ENCODE peak calls at places on chromosome 10, in six cellular contexts. Q is NCI-H446 treated with DMSO at 0.1 percent for 48 hours; G is amygdala; X is hippocampal formation; H is stimulated activated CD8-positive, alpha-beta memory T cell treated with anti-CD3 and anti-CD28 coated beads, Interleukin-4, amount 100 ng/mL, for 48 hours; V is OCI-M1. Y is an unnamed sample.

GRCh38 chr10:14688606-14689005 is 86.1 kb downstream of the FAM107B start:
- DNase-seq in Q (no peak), G (no peak), H (no peak), X (no peak), V (no peak), Y (no peak)

GRCh38 chr10:132456881-132457280 is 59.9 kb downstream of the PWWP2B start:
- DNase-seq in V (no peak), G (no peak), X (no peak), H (no peak), Q (no peak), Y (no peak)

GRCh38 chr10:64682043-64682442 is 1160.8 kb downstream of the REEP3 start:
- DNase-seq in G (no peak), H (no peak), X (no peak), Q (no peak), V (no peak), Y (no peak)

GRCh38 chr10:125550362-125550761 is 132.6 kb downstream of the TEX36 start:
- DNase-seq in G (no peak), X (no peak), Q (no peak), V (no peak), H (no peak), Y (no peak)

GRCh38 chr10:63637833-63638443 is 116.7 kb downstream of the REEP3 start:
- DNase-seq in G (no peak), X (no peak), V (no peak), H (no peak), Q (no peak), Y (no peak)

GRCh38 chr10:36256166-36256565 is 614.1 kb upstream of the FZD8 start:
- DNase-seq in G (no peak), Q (peak), V (no peak), H (no peak), X (no peak), Y (no peak)

GRCh38 chr10:63692205-63692896 is 171.2 kb downstream of the REEP3 start:
- DNase-seq in X (no peak), Q (no peak), H (no peak), G (no peak), V (no peak), Y (no peak)

GRCh38 chr10:71033396-71033980 is 145.1 kb upstream of the PCBD1 start:
- DNase-seq in X (no peak), Q (no peak), G (no peak), V (no peak), H (no peak), Y (no peak)

GRCh38 chr10:120508393-120508792 is 51.4 kb downstream of the PLPP4 start:
- DNase-seq in Q (no peak), G (no peak), H (peak), V (no peak), X (no peak), Y (no peak)

GRCh38 chr10:7260412-7260900 is 150.4 kb downstream of the SFMBT2 start:
- DNase-seq in G (peak), H (no peak), X (peak), Q (no peak), V (peak), Y (no peak)

GRCh38 chr10:66322261-66322660 is 603.6 kb upstream of the LRRTM3 start:
- DNase-seq in V (no peak), G (no peak), H (no peak), Q (no peak), X (no peak), Y (no peak)

GRCh38 chr10:12419279-12419847 is 70.0 kb downstream of the CAMK1D start:
- DNase-seq in Q (no peak), G (no peak), H (peak), V (peak), X (no peak), Y (no peak)

GRCh38 chr10:125093199-125093841 is 67.0 kb downstream of the CTBP2 start:
- DNase-seq in G (no peak), H (no peak), Q (no peak), V (no peak), X (no peak), Y (no peak)

GRCh38 chr10:23693895-23694294 is 255.0 kb downstream of the OTUD1 start:
- DNase-seq in X (no peak), G (no peak), V (no peak), Q (no peak), H (peak), Y (no peak)

GRCh38 chr10:128854965-128855364 is 612.1 kb upstream of the MGMT start:
- DNase-seq in Q (no peak), X (peak), V (no peak), G (peak), H (no peak), Y (peak)

GRCh38 chr10:131205556-131205955 is 106.0 kb downstream of the TCERG1L start:
- DNase-seq in H (no peak), Q (no peak), X (no peak), G (no peak), V (no peak), Y (no peak)

GRCh38 chr10:114540191-114540590 is 117.9 kb downstream of the ABLIM1 start:
- DNase-seq in Q (no peak), X (no peak), V (no peak), H (no peak), G (no peak), Y (no peak)

GRCh38 chr10:122707535-122707934 is 7.9 kb upstream of the C10orf120 start:
- DNase-seq in V (no peak), G (no peak), Q (no peak), X (no peak), H (no peak), Y (no peak)

GRCh38 chr10:33660329-33660728 is 325.9 kb upstream of the NRP1 start:
- DNase-seq in V (no peak), X (no peak), H (no peak), G (no peak), Q (no peak), Y (no peak)

GRCh38 chr10:89563861-89564478 is 28.6 kb upstream of the SLC16A12 start:
- DNase-seq in H (no peak), V (peak), G (no peak), Q (peak), X (peak), Y (no peak)

GRCh38 chr10:24350111-24350921 is 141.4 kb downstream of the KIAA1217 start:
- DNase-seq in Q (no peak), G (no peak), H (no peak), V (no peak), X (no peak), Y (no peak)

GRCh38 chr10:71461917-71462641 is 65.4 kb downstream of the CDH23 start:
- DNase-seq in H (no peak), X (no peak), V (no peak), G (no peak), Q (no peak), Y (no peak)

GRCh38 chr10:77012811-77013500 is 624.7 kb downstream of the KCNMA1 start:
- DNase-seq in H (no peak), Q (no peak), X (no peak), V (no peak), G (no peak), Y (no peak)

GRCh38 chr10:69681436-69681835 is 51.4 kb downstream of the FAM241B start:
- DNase-seq in G (no peak), Q (no peak), V (no peak), H (no peak), X (no peak), Y (no peak)

GRCh38 chr10:58517071-58517470 is 4.4 kb downstream of the BICC1 start:
- DNase-seq in Q (no peak), G (no peak), X (no peak), H (no peak), V (peak), Y (no peak)

GRCh38 chr10:32957341-32958084 is 517 bp downstream of the ITGB1 start:
- DNase-seq in X (no peak), Q (no peak), H (peak), G (no peak), V (no peak), Y (peak)

GRCh38 chr10:99280472-99280871 is 44.8 kb upstream of the HPSE2 start:
- DNase-seq in X (no peak), G (no peak), H (no peak), Q (no peak), V (no peak), Y (no peak)

GRCh38 chr10:115624448-115624847 is 531.3 kb downstream of the ATRNL1 start:
- DNase-seq in Q (no peak), G (no peak), H (no peak), V (no peak), X (no peak), Y (no peak)

GRCh38 chr10:80444646-80445319 is 9.3 kb upstream of the TSPAN14 start:
- DNase-seq in X (peak), V (peak), Q (no peak), H (peak), G (no peak), Y (peak)

GRCh38 chr10:94003496-94003895 is 9.8 kb downstream of the PLCE1 start:
- DNase-seq in H (no peak), V (no peak), G (no peak), X (no peak), Q (no peak), Y (no peak)

GRCh38 chr10:95324436-95325268 is 33.8 kb upstream of the PDLIM1 start:
- DNase-seq in G (no peak), H (no peak), Q (no peak), X (no peak), V (no peak), Y (no peak)

GRCh38 chr10:114151486-114151885 is 22.5 kb downstream of the CCDC186 start:
- DNase-seq in G (no peak), Q (no peak), H (no peak), V (no peak), X (no peak), Y (no peak)

GRCh38 chr10:22997102-22997501 is 69.2 kb downstream of the ARMC3 start:
- DNase-seq in V (no peak), H (no peak), G (no peak), X (no peak), Q (peak), Y (no peak)

GRCh38 chr10:43921881-43922280 is 273.2 kb upstream of the ZNF32 start:
- DNase-seq in X (no peak), G (no peak), H (no peak), Q (no peak), V (no peak), Y (no peak)

GRCh38 chr10:9786101-9786500 is 1231.6 kb upstream of the CELF2 start:
- DNase-seq in X (no peak), Q (no peak), G (no peak), H (no peak), V (no peak), Y (no peak)

GRCh38 chr10:46272863-46273415 is 13.9 kb upstream of the ANTXRL start:
- DNase-seq in Q (no peak), X (no peak), G (no peak), V (no peak), H (peak), Y (no peak)